ENCODE peak calls at places on chromosomes 4 and X, in four cellular contexts. N is HepG2, X is GM12878, O is K562. C is an unnamed sample.

GRCh38 chr4:129218355-129218754 is 122.4 kb downstream of the C4orf33 start:
- DNase-seq in N (no peak), O (peak), X (no peak), C (no peak)

GRCh38 chr4:100100985-100101384 is 89.3 kb downstream of the DDIT4L start:
- DNase-seq in N (no peak), O (no peak), X (no peak), C (no peak)

GRCh38 chr4:41687971-41688370 is 60.6 kb downstream of the PHOX2B start:
- DNase-seq in X (no peak), N (no peak), O (no peak), C (no peak)

GRCh38 chr4:58093352-58093751 is 983.2 kb upstream of the IGFBP7 start:
- DNase-seq in X (no peak), O (no peak), N (no peak), C (no peak)

GRCh38 chr4:10552591-10553280 is 95.5 kb upstream of the ZNF518B start:
- DNase-seq in O (no peak), X (no peak), N (no peak), C (no peak)

GRCh38 chr4:175705407-175705806 is 106.7 kb downstream of the GPM6A start:
- DNase-seq in O (no peak), X (no peak), N (no peak), C (no peak)

GRCh38 chr4:85147481-85148076 is 181.1 kb upstream of the WDFY3 start:
- DNase-seq in N (peak), X (peak), O (peak), C (peak)

GRCh38 chr4:111806331-111806730 is 338.9 kb upstream of the FAM241A start:
- DNase-seq in O (no peak), N (peak), X (no peak), C (peak)

GRCh38 chr4:155040031-155040430 is 168.4 kb upstream of the NPY2R start:
- DNase-seq in N (no peak), X (no peak), O (no peak), C (no peak)

GRCh38 chr4:6387946-6388345 is 84.5 kb downstream of the PPP2R2C start:
- DNase-seq in O (no peak), N (no peak), X (no peak), C (no peak)

GRCh38 chrX:115534383-115534782 is 26.6 kb upstream of the PLS3 start:
- DNase-seq in X (no peak), N (no peak), O (no peak), C (no peak)

GRCh38 chr4:83282049-83282535 is 2.5 kb downstream of the COQ2 start:
- DNase-seq in N (peak), O (peak), X (no peak), C (peak)

GRCh38 chr4:157040380-157040779 is 35.6 kb upstream of the GLRB start:
- DNase-seq in X (no peak), N (no peak), O (no peak), C (no peak)

GRCh38 chr4:45078201-45078600 is 351.8 kb upstream of the GNPDA2 start:
- DNase-seq in X (no peak), O (no peak), N (no peak), C (no peak)

GRCh38 chr4:836003-836511 is 10.1 kb upstream of the CPLX1 start:
- DNase-seq in N (no peak), X (no peak), O (no peak), C (no peak)

GRCh38 chrX:11792461-11793421 is 34.7 kb downstream of the MSL3 start:
- DNase-seq in X (peak), O (no peak), N (no peak), C (no peak)

GRCh38 chr4:2366252-2367192 is 51.9 kb downstream of the ZFYVE28 start:
- DNase-seq in X (no peak), O (no peak), N (no peak), C (no peak)

GRCh38 chrX:40154229-40154852 is 56.6 kb upstream of the BCOR start:
- DNase-seq in O (peak), N (peak), X (no peak), C (no peak)

GRCh38 chr4:145179201-145179860 is 1.1 kb downstream of the OTUD4 start:
- DNase-seq in X (peak), N (peak), O (peak), C (peak)

GRCh38 chrX:120145295-120145925 is 13.0 kb upstream of the RHOXF2 start:
- DNase-seq in O (peak), X (no peak), N (no peak), C (no peak)

GRCh38 chr4:152594981-152595916 is 59.4 kb upstream of the FBXW7 start:
- DNase-seq in N (no peak), X (peak), O (no peak), C (no peak)

GRCh38 chr4:135838889-135839288 is 1637.3 kb upstream of the PABPC4L start:
- DNase-seq in X (no peak), N (no peak), O (no peak), C (peak)

GRCh38 chr4:24584175-24584850 is at the start of gene DHX15:
- DNase-seq in N (peak), X (peak), O (peak), C (peak)
- TF ChIP-seq POLR2A in N (peak), X (peak), O (peak), C (peak)

GRCh38 chr4:87229979-87230378 is 9.6 kb upstream of the KLHL8 start:
- DNase-seq in N (no peak), X (no peak), O (no peak), C (no peak)
- TF ChIP-seq ZBTB33 in N (no peak), X (no peak), O (no peak), C (no peak)

GRCh38 chr4:39032218-39033085 is at the start of gene TMEM156:
- DNase-seq in X (peak), N (peak), O (peak), C (no peak)
- TF ChIP-seq POLR2A in X (peak), N (no peak), O (no peak), C (no peak)

DNA sequence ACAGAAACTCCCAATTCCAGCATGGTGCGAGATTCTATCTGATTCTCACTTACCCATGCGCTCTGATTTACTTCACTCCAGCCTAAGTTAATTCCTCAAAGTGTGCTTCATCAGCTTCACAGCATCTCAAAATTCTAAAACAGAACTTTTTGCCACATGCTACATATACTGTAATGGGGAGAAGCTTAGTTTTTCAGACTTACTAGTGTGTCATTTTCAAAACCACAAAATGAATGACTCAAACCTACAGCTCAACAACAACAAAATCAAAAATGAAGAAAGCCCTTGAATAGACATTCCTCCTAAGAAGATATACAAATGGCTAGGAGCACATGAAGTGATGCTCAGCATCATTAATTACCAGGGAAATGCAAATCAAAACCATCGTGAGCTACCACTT is 14.9 kb downstream of the IRF2 start:
- DNase-seq in N (no peak), X (no peak), O (no peak), C (no peak)
- TF ChIP-seq ZBTB33 in N (no peak), X (no peak), O (no peak), C (no peak)

GRCh38 chrX:152958047-152958446 is 35.9 kb downstream of the PNMA5 start:
- DNase-seq in O (no peak), N (no peak), X (no peak), C (no peak)

GRCh38 chrX:152960115-152960514 is 33.8 kb downstream of the PNMA5 start:
- DNase-seq in X (no peak), O (no peak), N (no peak), C (no peak)

GRCh38 chrX:152959626-152960025 is 34.3 kb downstream of the PNMA5 start:
- DNase-seq in O (no peak), N (no peak), X (no peak), C (no peak)

GRCh38 chrX:152958524-152959465 is 35.1 kb downstream of the PNMA5 start:
- DNase-seq in N (peak), X (peak), O (peak), C (peak)
- TF ChIP-seq POLR2A in N (no peak), X (peak), O (peak), C (no peak)